ENCODE peak calls at places on chromosome 10, in six cellular contexts. N, C, I, G, T and L are unnamed samples.

GRCh38 chr10:9833871-9834454 is 1183.7 kb upstream of the CELF2 start:
- ATAC-seq in N (peak), T (no peak), G (no peak), C (no peak), I (no peak), L (no peak)

GRCh38 chr10:16867556-16867955 is 50.3 kb upstream of the RSU1 start:
- ATAC-seq in C (no peak), G (no peak), N (no peak), T (no peak), I (no peak), L (no peak)

GRCh38 chr10:43772191-43772590 is 123.5 kb upstream of the ZNF32 start:
- ATAC-seq in I (no peak), G (no peak), C (no peak), N (no peak), T (no peak), L (no peak)

GRCh38 chr10:25820496-25821415 is 113.3 kb upstream of the MYO3A start:
- ATAC-seq in T (no peak), I (no peak), G (no peak), C (no peak), N (peak), L (no peak)

GRCh38 chr10:34906021-34906965 is 91.2 kb upstream of the PARD3 start:
- ATAC-seq in N (peak), G (no peak), C (no peak), I (no peak), T (peak), L (no peak)

GRCh38 chr10:101394522-101395133 is 40.7 kb downstream of the BTRC start:
- ATAC-seq in G (peak), T (no peak), N (no peak), I (no peak), C (no peak), L (no peak)

GRCh38 chr10:70974351-70974901 is 86.1 kb upstream of the PCBD1 start:
- ATAC-seq in G (peak), C (no peak), T (no peak), I (no peak), N (no peak), L (peak)

GRCh38 chr10:15228426-15228825 is 59.9 kb upstream of the NMT2 start:
- ATAC-seq in I (no peak), T (no peak), N (no peak), G (no peak), C (no peak), L (no peak)

GRCh38 chr10:73983096-73984047 is 14.5 kb upstream of the VCL start:
- ATAC-seq in I (no peak), N (peak), C (no peak), T (peak), G (no peak), L (no peak)

GRCh38 chr10:47278720-47279119 is 21.3 kb upstream of the GDF10 start:
- ATAC-seq in C (no peak), N (no peak), I (no peak), G (no peak), T (no peak), L (no peak)

GRCh38 chr10:53162856-53163255 is 390.3 kb upstream of the MBL2 start:
- ATAC-seq in N (no peak), T (peak), I (no peak), C (no peak), G (peak), L (no peak)

GRCh38 chr10:88027570-88027969 is 164.1 kb downstream of the PTEN start:
- ATAC-seq in T (peak), I (peak), G (peak), C (no peak), N (peak), L (no peak)

GRCh38 chr10:6493521-6494451 is 86.3 kb downstream of the PRKCQ start:
- ATAC-seq in G (no peak), C (peak), T (no peak), N (no peak), I (no peak), L (peak)

GRCh38 chr10:3850999-3851937 is 66.3 kb upstream of the KLF6 start:
- ATAC-seq in C (no peak), G (peak), I (peak), T (peak), N (peak), L (peak)

GRCh38 chr10:114642729-114643128 is 15.3 kb downstream of the ABLIM1 start:
- ATAC-seq in C (no peak), G (no peak), N (peak), T (peak), I (no peak), L (no peak)

GRCh38 chr10:3067859-3068179 is 471 bp downstream of the PFKP start:
- ATAC-seq in I (peak), G (no peak), C (peak), T (peak), N (no peak), L (peak)

GRCh38 chr10:105974803-105975456 is 1189.6 kb downstream of the SORCS1 start:
- ATAC-seq in N (peak), G (peak), T (peak), C (no peak), I (no peak), L (no peak)

GRCh38 chr10:61993676-61994401 is 92.3 kb downstream of the ARID5B start:
- ATAC-seq in T (no peak), G (no peak), I (no peak), N (no peak), C (no peak), L (no peak)

GRCh38 chr10:11517150-11517549 is 94.3 kb downstream of the USP6NL start:
- ATAC-seq in C (no peak), N (no peak), G (no peak), I (no peak), T (no peak), L (peak)

GRCh38 chr10:92848037-92848440 is 281 bp upstream of the EXOC6 start:
- ATAC-seq in I (no peak), T (no peak), G (no peak), N (no peak), C (peak), L (peak)

GRCh38 chr10:93751832-93752231 is 5.9 kb upstream of the LGI1 start:
- ATAC-seq in N (peak), T (peak), C (no peak), I (no peak), G (no peak), L (no peak)

GRCh38 chr10:108078263-108078662 is 913.8 kb upstream of the SORCS1 start:
- ATAC-seq in T (no peak), G (no peak), C (no peak), I (no peak), N (no peak), L (no peak)

GRCh38 chr10:20247858-20248257 is 431.6 kb downstream of the PLXDC2 start:
- ATAC-seq in C (no peak), G (no peak), T (no peak), N (no peak), I (no peak), L (no peak)

GRCh38 chr10:78859266-78859665 is 209.5 kb upstream of the ZMIZ1 start:
- ATAC-seq in I (no peak), N (no peak), G (no peak), T (no peak), C (no peak), L (no peak)

GRCh38 chr10:95172851-95173250 is 21.2 kb upstream of the ACSM6 start:
- ATAC-seq in C (no peak), I (no peak), T (no peak), G (no peak), N (no peak), L (no peak)

GRCh38 chr10:74039561-74040145 is 41.7 kb downstream of the VCL start:
- ATAC-seq in N (peak), G (peak), C (no peak), T (peak), I (no peak), L (no peak)

GRCh38 chr10:44950326-44951225 is 9.0 kb upstream of the RASSF4 start:
- ATAC-seq in G (no peak), N (no peak), I (no peak), C (no peak), T (no peak), L (no peak)

GRCh38 chr10:113310317-113310716 is 242.5 kb upstream of the HABP2 start:
- ATAC-seq in T (no peak), I (no peak), C (no peak), N (peak), G (no peak), L (no peak)